ENCODE peak calls at places on chromosomes 2 and 18, in four cellular contexts. G is fibroblast of lung, B is K562, H is colonic mucosa. O is an unnamed sample.

GRCh38 chr18:79211844-79212243 is 142.7 kb downstream of the ATP9B start:
- DNase-seq in G (no peak), B (no peak), H (no peak), O (no peak)

GRCh38 chr2:146496248-146496647 is 1348.6 kb upstream of the ACVR2A start:
- DNase-seq in G (no peak), B (no peak), H (no peak), O (no peak)

GRCh38 chr2:61906187-61906470 is 655 bp downstream of the COMMD1 start:
- DNase-seq in G (no peak), B (no peak), H (no peak), O (no peak)

GRCh38 chr2:25371253-25372241 is 29.8 kb upstream of the DNMT3A start:
- DNase-seq in G (no peak), B (no peak), H (no peak), O (peak; percentile 10)

GRCh38 chr18:6781179-6781714 is 51.7 kb downstream of the ARHGAP28 start:
- DNase-seq in G (no peak), B (no peak), H (no peak), O (no peak)

GRCh38 chr18:27276886-27277285 is 91.8 kb upstream of the CHST9 start:
- DNase-seq in G (no peak), B (no peak), H (no peak), O (no peak)

GRCh38 chr18:79393181-79393598 is 2.5 kb upstream of the NFATC1 start:
- DNase-seq in G (peak; percentile 8), B (no peak), H (no peak), O (peak; percentile 78)

GRCh38 chr2:207317358-207317984 is 151.7 kb upstream of the KLF7 start:
- DNase-seq in G (peak; percentile 60), B (no peak), H (no peak), O (no peak)

GRCh38 chr18:66999003-66999402 is 395.1 kb upstream of the CDH19 start:
- DNase-seq in G (no peak), B (no peak), H (no peak), O (no peak)

GRCh38 chr2:99559075-99559662 is 69.4 kb upstream of the REV1 start:
- DNase-seq in G (peak; percentile 68), B (peak; percentile 85), H (peak; percentile 82), O (peak; percentile 92)

GRCh38 chr2:186976329-186976728 is 127.4 kb upstream of the ZSWIM2 start:
- DNase-seq in G (no peak), B (no peak), H (no peak), O (no peak)

GRCh38 chr18:48345596-48345995 is 63.6 kb downstream of the ZBTB7C start:
- DNase-seq in G (peak; percentile 24), B (no peak), H (peak; percentile 41), O (no peak)

GRCh38 chr2:55550368-55551102 is 31.0 kb downstream of the CFAP36 start:
- DNase-seq in G (peak; percentile 81), B (no peak), H (no peak), O (no peak)

GRCh38 chr18:62442391-62442790 is 80.4 kb upstream of the ZCCHC2 start:
- DNase-seq in G (no peak), B (no peak), H (no peak), O (no peak)

GRCh38 chr2:98029718-98030222 is 34.0 kb upstream of the TMEM131 start:
- DNase-seq in G (no peak), B (no peak), H (no peak), O (no peak)

GRCh38 chr2:84022810-84023431 is 436.2 kb downstream of the SUCLG1 start:
- DNase-seq in G (peak; percentile 56), B (peak; percentile 60), H (peak; percentile 55), O (no peak)

GRCh38 chr18:13930964-13931363 is 15.6 kb upstream of the MC2R start:
- DNase-seq in G (no peak), B (no peak), H (no peak), O (no peak)

GRCh38 chr2:151860613-151861146 is 32.5 kb upstream of the ARL5A start:
- DNase-seq in G (no peak), B (no peak), H (no peak), O (no peak)

GRCh38 chr2:105417789-105418475 is 19.1 kb upstream of the FHL2 start:
- DNase-seq in G (peak; percentile 63), B (peak; percentile 70), H (no peak), O (no peak)

GRCh38 chr18:79616651-79617518 is 62.7 kb upstream of the CTDP1 start:
- DNase-seq in G (no peak), B (peak; percentile 15), H (no peak), O (peak; percentile 68)

GRCh38 chr2:203936535-203936934 is at the start of gene ICOS:
- DNase-seq in G (no peak), B (no peak), H (no peak), O (no peak)

DNA sequence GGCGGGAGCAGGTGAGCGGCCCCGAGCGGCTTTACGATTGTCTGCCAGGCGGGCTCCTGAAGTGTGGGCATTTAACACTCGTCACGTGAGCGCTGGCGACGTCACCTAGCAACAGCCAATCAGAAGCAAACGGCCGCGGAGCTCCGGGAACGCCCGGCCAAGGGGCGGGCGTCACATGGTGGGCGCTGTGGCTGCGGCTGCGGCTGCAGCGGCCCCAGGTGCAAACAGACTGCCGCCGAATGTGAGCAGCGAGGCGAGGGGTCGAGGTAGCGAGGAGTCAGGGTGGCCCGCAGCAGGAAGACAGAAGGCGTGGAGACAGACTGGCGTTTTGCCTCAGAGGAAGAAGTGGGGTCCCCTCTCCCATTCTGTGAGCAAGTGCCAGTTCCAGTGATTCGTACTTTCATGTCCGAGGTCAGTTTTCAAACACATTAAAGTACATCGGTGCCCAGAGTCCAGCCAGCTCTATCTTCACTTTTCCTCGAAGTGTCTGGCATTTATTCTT is at the start of gene DLX2:
- DNase-seq in G (peak; percentile 79), B (peak; percentile 96), H (peak; percentile 92), O (peak; percentile 90)
- H3K4me1 ChIP-seq in G (peaks cover 10% of the 10 kb centered on the region), B (peaks cover 18% of the 10 kb centered on the region), H (peaks cover 23% of the 10 kb centered on the region), O (peaks cover 20% of the 10 kb centered on the region)

GRCh38 chr2:42123426-42123825 is 45.7 kb upstream of the EML4 start:
- DNase-seq in G (no peak), B (no peak), H (no peak), O (no peak)

GRCh38 chr2:42127425-42128424 is 41.4 kb upstream of the EML4 start:
- DNase-seq in G (no peak), B (no peak), H (no peak), O (no peak)

GRCh38 chr2:42128731-42129486 is 40.2 kb upstream of the EML4 start:
- DNase-seq in G (peak; percentile 74), B (no peak), H (peak; percentile 34), O (no peak)

GRCh38 chr2:42124051-42124813 is 44.9 kb upstream of the EML4 start:
- DNase-seq in G (no peak), B (no peak), H (no peak), O (no peak)

GRCh38 chr2:42125887-42126594 is 43.1 kb upstream of the EML4 start:
- DNase-seq in G (peak; percentile 53), B (peak; percentile 48), H (peak; percentile 79), O (no peak)
- H3K4me3 ChIP-seq in G (no peak overlapping the region), B (no peak overlapping the region), H (no peak overlapping the region), O (no peak overlapping the region)

GRCh38 chr2:53827398-53828175 is 32.2 kb downstream of the GPR75 start:
- DNase-seq in G (no peak), B (no peak), H (no peak), O (no peak)

GRCh38 chr2:53829669-53830290 is 30.0 kb downstream of the GPR75 start:
- DNase-seq in G (no peak), B (no peak), H (no peak), O (no peak)

GRCh38 chr2:53829252-53829651 is 30.5 kb downstream of the GPR75 start:
- DNase-seq in G (no peak), B (no peak), H (no peak), O (no peak)

GRCh38 chr2:53828331-53828730 is 31.4 kb downstream of the GPR75 start:
- DNase-seq in G (no peak), B (no peak), H (no peak), O (no peak)

GRCh38 chr2:53826587-53827397 is 33.0 kb downstream of the GPR75 start:
- DNase-seq in G (peak; percentile 56), B (no peak), H (no peak), O (no peak)
- H3K9ac ChIP-seq in G (no peak overlapping the region), B (no peak overlapping the region), H (no peak overlapping the region), O (no peak overlapping the region)

GRCh38 chr18:23205980-23206379 is 70.7 kb downstream of the CABLES1 start:
- DNase-seq in G (no peak), B (no peak), H (no peak), O (no peak)

GRCh38 chr18:23207994-23208393 is 72.7 kb downstream of the CABLES1 start:
- DNase-seq in G (no peak), B (no peak), H (no peak), O (no peak)

GRCh38 chr18:23209031-23209430 is 73.7 kb downstream of the CABLES1 start:
- DNase-seq in G (no peak), B (no peak), H (no peak), O (no peak)

GRCh38 chr18:23208600-23208999 is 73.3 kb downstream of the CABLES1 start:
- DNase-seq in G (no peak), B (no peak), H (no peak), O (no peak)

GRCh38 chr18:23207191-23207955 is 72.1 kb downstream of the CABLES1 start:
- DNase-seq in G (no peak), B (peak; percentile 82), H (no peak), O (no peak)
- H3K4me1 ChIP-seq in G (no peaks in the 10 kb centered on the region), B (no peaks in the 10 kb centered on the region), H (no peaks in the 10 kb centered on the region), O (no peaks in the 10 kb centered on the region)

DNA sequence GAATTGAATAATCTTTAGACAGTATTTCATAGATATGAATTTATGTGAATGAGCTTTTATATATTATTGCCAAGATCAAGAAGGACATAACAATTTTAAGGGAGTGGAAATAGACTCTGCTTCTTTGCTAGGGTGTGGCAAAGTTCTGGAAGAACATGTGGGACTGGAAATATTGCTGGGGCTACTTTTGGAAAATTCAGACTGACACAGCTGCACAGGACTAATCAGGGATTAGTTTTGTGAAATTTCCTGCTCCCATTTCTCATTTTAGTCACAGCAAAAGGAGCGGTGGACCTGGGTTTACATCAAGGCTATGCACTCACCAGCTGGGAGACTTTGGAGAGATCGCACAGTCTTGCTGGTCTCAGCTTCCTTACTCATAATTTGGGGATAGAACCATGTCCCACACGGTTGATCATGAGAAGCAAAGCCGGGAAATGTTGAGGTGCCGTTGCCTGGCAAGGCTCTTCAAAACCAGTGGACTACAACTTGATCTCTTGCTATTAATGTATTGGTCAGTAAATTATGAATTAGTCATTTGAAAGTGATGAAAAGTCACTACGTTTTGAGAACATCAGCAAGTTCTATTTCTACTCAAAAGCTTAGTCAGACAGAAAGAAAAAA is 42.4 kb downstream of the IL1RL2 start:
- DNase-seq in G (no peak), B (no peak), H (no peak), O (no peak)
- H3K4me3 ChIP-seq in G (no peak overlapping the region), B (no peak overlapping the region), H (no peak overlapping the region), O (no peak overlapping the region)

DNA sequence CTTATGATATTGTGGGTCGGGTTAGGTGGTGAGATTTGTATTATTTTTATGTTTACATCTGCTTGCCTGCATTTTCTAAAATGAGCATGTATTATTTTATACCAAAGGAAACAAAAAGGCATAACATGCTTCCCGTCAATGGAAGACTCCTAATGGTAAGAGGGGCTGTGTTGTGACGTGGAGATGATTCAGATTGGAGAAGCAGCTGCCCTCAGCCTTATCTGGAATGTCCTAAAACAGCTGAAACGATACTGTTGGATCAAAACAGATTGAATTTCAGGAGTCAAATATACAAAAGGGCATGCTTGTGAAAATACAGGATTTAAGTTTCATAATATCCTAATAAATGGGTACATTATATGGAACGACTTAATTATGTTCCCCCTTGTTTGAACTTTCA is 19.0 kb downstream of the DGKD start:
- DNase-seq in G (peak; percentile 49), B (no peak), H (no peak), O (no peak)
- H3K9ac ChIP-seq in G (no peak overlapping the region), B (no peak overlapping the region), H (no peak overlapping the region), O (no peak overlapping the region)

GRCh38 chr2:226647626-226648518 is 151.7 kb downstream of the IRS1 start:
- DNase-seq in G (no peak), B (no peak), H (no peak), O (peak; percentile 71)
- H3K4me1 ChIP-seq in G (peaks cover 19% of the 10 kb centered on the region), B (no peaks in the 10 kb centered on the region), H (peaks cover 8% of the 10 kb centered on the region), O (peaks cover 22% of the 10 kb centered on the region)